ENCODE peak calls at places on chromosomes 12 and 14, in four cellular contexts. Q is HepG2, N is K562, V is GM12878. K is an unnamed sample.

GRCh38 chr12:75476076-75476475 is 4.5 kb upstream of the GLIPR1 start:
- DNase-seq in Q (no peak), V (no peak), N (no peak), K (no peak)

GRCh38 chr14:89279649-89280232 is 137.3 kb downstream of the FOXN3 start:
- DNase-seq in N (no peak), V (no peak), Q (no peak), K (peak)

GRCh38 chr14:88790501-88791251 is 2.1 kb downstream of the EML5 start:
- DNase-seq in V (no peak), N (no peak), Q (no peak), K (no peak)

GRCh38 chr12:64729909-64730584 is 29.2 kb downstream of the GNS start:
- DNase-seq in Q (no peak), V (peak), N (no peak), K (no peak)

GRCh38 chr12:43826681-43827458 is 9.0 kb upstream of the TMEM117 start:
- DNase-seq in N (no peak), Q (no peak), V (no peak), K (no peak)

GRCh38 chr12:128521981-128522380 is 255.0 kb downstream of the TMEM132C start:
- DNase-seq in N (no peak), V (no peak), Q (no peak), K (no peak)

GRCh38 chr12:122471324-122472226 is 29.2 kb downstream of the ZCCHC8 start:
- DNase-seq in V (no peak), Q (peak), N (peak), K (peak)

GRCh38 chr12:47942327-47943230 is 20.8 kb upstream of the TMEM106C start:
- DNase-seq in Q (peak), N (peak), V (no peak), K (no peak)

GRCh38 chr12:107351109-107351508 is 257.8 kb upstream of the CRY1 start:
- DNase-seq in N (no peak), Q (no peak), V (no peak), K (no peak)

GRCh38 chr12:107352347-107353081 is 259.2 kb upstream of the CRY1 start:
- DNase-seq in N (no peak), Q (peak), V (no peak), K (no peak)

GRCh38 chr12:107351716-107352115 is 258.4 kb upstream of the CRY1 start:
- DNase-seq in N (no peak), Q (no peak), V (no peak), K (no peak)

GRCh38 chr12:107355004-107355565 is 261.7 kb upstream of the CRY1 start:
- DNase-seq in Q (no peak), N (no peak), V (no peak), K (no peak)

DNA sequence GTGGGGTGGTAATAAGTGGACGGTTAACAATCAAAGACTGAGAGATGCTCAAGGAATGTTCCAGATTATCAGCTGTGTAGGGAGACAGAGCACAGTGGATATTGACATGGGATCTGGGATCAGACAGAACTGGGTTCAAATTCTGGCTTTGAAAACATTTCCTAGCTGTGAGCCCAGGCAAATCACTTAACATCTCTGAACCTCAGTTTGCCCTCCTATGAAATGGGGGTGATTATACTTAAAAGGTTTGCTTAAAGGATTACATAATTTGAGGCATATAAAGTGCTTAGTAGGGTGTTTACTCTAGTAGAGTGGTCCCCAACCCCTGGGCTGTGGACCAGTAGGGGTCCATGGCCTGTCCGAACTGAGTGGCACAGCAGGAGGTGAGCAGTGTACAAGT is 260.0 kb upstream of the CRY1 start:
- DNase-seq in N (no peak), Q (no peak), V (no peak), K (no peak)
- TF ChIP-seq FOXM1 in N (no peak), Q (no peak), V (no peak), K (no peak)

DNA sequence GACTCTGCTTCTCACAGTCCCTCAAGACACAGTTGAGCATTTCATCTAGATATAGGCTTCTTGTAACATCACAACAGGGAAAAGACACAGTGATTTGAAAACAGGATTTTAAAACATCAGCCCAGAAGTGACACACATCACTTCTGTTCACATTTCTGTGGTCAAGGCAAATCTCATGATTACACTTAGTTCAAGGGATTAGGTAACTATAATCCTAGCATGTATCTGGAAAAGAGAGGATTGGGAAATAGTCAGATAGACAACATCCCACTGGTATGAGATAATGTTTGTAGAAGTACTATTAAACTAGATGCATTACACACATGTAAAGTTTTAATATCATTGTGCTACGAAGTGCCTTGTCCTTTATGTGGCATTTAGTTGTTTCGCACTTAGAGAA is 252.6 kb upstream of the PRKD1 start:
- DNase-seq in Q (no peak), V (no peak), N (no peak), K (no peak)
- TF ChIP-seq SP1 in Q (no peak), V (no peak), N (no peak), K (no peak)

GRCh38 chr12:41943671-41944070 is 201.0 kb downstream of the GXYLT1 start:
- DNase-seq in N (no peak), Q (no peak), V (no peak), K (no peak)

GRCh38 chr12:41942355-41942754 is 202.3 kb downstream of the GXYLT1 start:
- DNase-seq in N (no peak), V (no peak), Q (no peak), K (no peak)

GRCh38 chr12:41946106-41946505 is 198.6 kb downstream of the GXYLT1 start:
- DNase-seq in N (no peak), V (no peak), Q (no peak), K (no peak)

GRCh38 chr12:41940571-41940970 is 204.1 kb downstream of the GXYLT1 start:
- DNase-seq in N (no peak), V (no peak), Q (no peak), K (no peak)

GRCh38 chr12:41944241-41944640 is 200.4 kb downstream of the GXYLT1 start:
- DNase-seq in V (no peak), N (no peak), Q (no peak), K (no peak)
- TF ChIP-seq FOXM1 in V (no peak), N (no peak), Q (no peak), K (no peak)

GRCh38 chr14:77071938-77072388 is 26.1 kb upstream of the CIPC start:
- DNase-seq in N (no peak), Q (no peak), V (no peak), K (no peak)
- TF ChIP-seq SP1 in N (no peak), Q (no peak), V (no peak), K (no peak)

GRCh38 chr14:90440592-90440991 is 43.8 kb downstream of the CALM1 start:
- DNase-seq in N (no peak), Q (no peak), V (no peak), K (no peak)

GRCh38 chr14:90446405-90446804 is 49.6 kb downstream of the CALM1 start:
- DNase-seq in V (no peak), Q (no peak), N (no peak), K (no peak)

GRCh38 chr14:90445011-90445410 is 48.2 kb downstream of the CALM1 start:
- DNase-seq in V (no peak), N (peak), Q (no peak), K (no peak)

GRCh38 chr14:90443161-90444076 is 46.6 kb downstream of the CALM1 start:
- DNase-seq in N (no peak), V (no peak), Q (no peak), K (no peak)

GRCh38 chr14:90444077-90444696 is 47.4 kb downstream of the CALM1 start:
- DNase-seq in Q (peak), N (no peak), V (no peak), K (no peak)
- TF ChIP-seq FOXM1 in Q (no peak), N (no peak), V (no peak), K (no peak)

GRCh38 chr14:66359500-66359899 is 126.7 kb upstream of the CCDC196 start:
- DNase-seq in Q (peak), V (peak), N (peak), K (peak)
- TF ChIP-seq SP1 in Q (no peak), V (no peak), N (no peak), K (no peak)

GRCh38 chr14:71583246-71583645 is 349.0 kb upstream of the RGS6 start:
- DNase-seq in Q (no peak), N (no peak), V (no peak), K (no peak)

GRCh38 chr14:71588576-71589215 is 343.5 kb upstream of the RGS6 start:
- DNase-seq in Q (no peak), V (no peak), N (no peak), K (no peak)

GRCh38 chr14:71583705-71584104 is 348.5 kb upstream of the RGS6 start:
- DNase-seq in Q (no peak), V (no peak), N (no peak), K (no peak)

GRCh38 chr14:71588028-71588427 is 344.2 kb upstream of the RGS6 start:
- DNase-seq in Q (no peak), V (no peak), N (no peak), K (no peak)

DNA sequence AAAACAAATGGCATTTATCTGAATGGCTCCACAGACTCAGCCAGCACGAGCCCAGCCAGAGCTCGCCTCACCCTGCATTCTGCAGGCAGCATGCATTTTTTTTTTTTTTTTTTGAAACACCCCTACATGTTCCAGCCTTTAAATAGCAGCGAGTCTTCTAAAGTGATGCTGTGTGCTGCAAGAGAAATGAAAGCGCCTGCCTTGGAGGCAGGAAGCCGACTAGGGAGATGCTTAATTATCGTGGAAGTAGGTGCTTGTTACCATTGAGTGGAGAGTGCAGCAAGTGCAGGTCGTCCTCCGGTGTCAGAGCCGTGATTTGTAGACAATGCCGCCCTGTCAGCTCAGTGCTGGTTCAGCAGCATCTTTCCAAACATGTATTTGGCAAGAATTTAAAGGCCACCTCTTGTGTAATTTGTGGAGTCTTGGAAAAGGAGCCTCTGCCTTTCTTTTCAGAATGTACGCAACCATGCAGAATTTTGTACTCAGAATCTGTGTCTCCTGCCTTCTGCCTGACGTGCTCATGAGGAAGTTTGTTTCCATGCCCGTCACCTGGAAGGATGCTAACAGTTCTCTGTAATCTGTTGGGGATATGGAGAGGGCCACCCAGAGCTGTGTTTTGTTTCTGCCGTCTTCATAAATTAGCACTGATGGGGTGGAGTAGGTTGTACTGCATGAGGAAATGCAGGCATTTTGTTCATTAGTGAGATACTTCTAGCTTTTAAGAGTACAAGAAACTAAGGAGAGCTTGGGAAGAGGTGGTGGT is 345.9 kb upstream of the RGS6 start:
- DNase-seq in Q (no peak), V (no peak), N (no peak), K (no peak)
- TF ChIP-seq FOXM1 in Q (no peak), V (no peak), N (no peak), K (no peak)

DNA sequence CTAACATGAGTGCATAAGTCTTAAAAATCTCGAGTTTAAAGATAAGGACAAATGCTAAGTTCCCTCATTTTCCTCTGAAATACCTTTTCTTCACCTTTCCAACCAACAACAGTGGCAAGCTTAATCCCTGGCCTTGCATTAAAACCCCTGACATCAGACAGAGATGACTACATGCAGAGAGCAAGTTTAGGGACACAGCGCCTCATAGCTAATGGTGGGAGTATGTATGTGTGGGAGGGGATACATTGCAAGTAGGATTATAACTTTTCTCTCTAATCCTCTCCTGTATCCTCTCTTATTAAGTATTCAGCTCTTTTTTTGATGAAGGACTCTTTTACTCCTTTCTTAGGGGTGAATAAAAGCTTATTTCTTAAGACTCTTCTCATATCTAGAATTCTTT is 547.1 kb downstream of the CCER1 start:
- DNase-seq in Q (no peak), N (no peak), V (no peak), K (no peak)
- TF ChIP-seq SP1 in Q (no peak), N (no peak), V (no peak), K (no peak)

DNA sequence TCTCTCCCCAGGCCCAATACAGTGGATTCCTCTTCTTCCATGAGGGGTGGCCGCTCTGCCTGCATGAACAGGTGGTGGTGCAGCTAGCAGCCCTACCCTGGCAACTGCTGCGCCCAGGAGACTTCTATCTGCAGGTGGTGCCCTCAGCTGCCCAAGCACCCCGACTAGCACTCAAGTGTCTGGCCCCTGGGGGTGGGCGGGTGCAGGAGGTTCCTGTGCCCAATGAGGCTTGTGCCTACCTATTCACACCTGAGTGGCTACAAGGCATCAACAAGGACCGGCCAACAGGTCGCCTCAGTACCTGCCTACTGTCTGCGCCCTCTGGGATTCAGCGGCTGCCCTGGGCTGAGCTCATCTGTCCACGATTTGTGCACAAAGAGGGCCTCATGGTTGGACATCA is 3.8 kb downstream of the ARHGEF40 start:
- DNase-seq in Q (no peak), V (no peak), N (no peak), K (no peak)
- TF ChIP-seq FOXM1 in Q (no peak), V (no peak), N (no peak), K (no peak)